ENCODE peak calls at places on chromosomes 16 and 17, in five cellular contexts. One of them, this sample, is unnamed.

GRCh38 chr16:84266451-84266850 is 26.6 kb upstream of the KCNG4 start:
- DNase-seq in adipocyte: peak
- DNase-seq in cardiac muscle cell: peak
- DNase-seq in AG10803: peak
- DNase-seq in tibial nerve: peak
- DNase-seq in this sample: no peak

GRCh38 chr17:14717849-14718248 is 417.0 kb downstream of the HS3ST3B1 start:
- DNase-seq in cardiac muscle cell: no peak
- DNase-seq in tibial nerve: no peak
- DNase-seq in adipocyte: no peak
- DNase-seq in AG10803: no peak
- DNase-seq in this sample: no peak

GRCh38 chr16:502179-502943 is 25.2 kb upstream of the CAPN15 start:
- DNase-seq in AG10803: no peak
- DNase-seq in adipocyte: no peak
- DNase-seq in tibial nerve: no peak
- DNase-seq in cardiac muscle cell: no peak
- DNase-seq in this sample: no peak

GRCh38 chr17:40440166-40440565 is 3.1 kb upstream of the IGFBP4 start:
- DNase-seq in cardiac muscle cell: no peak
- DNase-seq in adipocyte: no peak
- DNase-seq in AG10803: no peak
- DNase-seq in tibial nerve: no peak
- DNase-seq in this sample: no peak

GRCh38 chr16:2149630-2150417 is 1.4 kb downstream of the RAB26 start:
- DNase-seq in cardiac muscle cell: no peak
- DNase-seq in AG10803: no peak
- DNase-seq in tibial nerve: no peak
- DNase-seq in adipocyte: no peak
- DNase-seq in this sample: no peak

GRCh38 chr17:2171725-2172446 is 117.0 kb downstream of the HIC1 start:
- DNase-seq in AG10803: peak
- DNase-seq in tibial nerve: peak
- DNase-seq in adipocyte: peak
- DNase-seq in cardiac muscle cell: peak
- DNase-seq in this sample: no peak

GRCh38 chr16:50318796-50319578 is 49.8 kb downstream of the BRD7 start:
- DNase-seq in tibial nerve: no peak
- DNase-seq in AG10803: no peak
- DNase-seq in cardiac muscle cell: no peak
- DNase-seq in adipocyte: no peak
- DNase-seq in this sample: no peak

GRCh38 chr17:9672266-9672665 is 26.9 kb downstream of the USP43 start:
- DNase-seq in AG10803: peak
- DNase-seq in adipocyte: no peak
- DNase-seq in cardiac muscle cell: peak
- DNase-seq in tibial nerve: no peak
- DNase-seq in this sample: no peak

GRCh38 chr17:45345554-45346254 is 28.9 kb upstream of the MAP3K14 start:
- DNase-seq in tibial nerve: peak
- DNase-seq in adipocyte: peak
- DNase-seq in cardiac muscle cell: peak
- DNase-seq in AG10803: peak
- DNase-seq in this sample: no peak

GRCh38 chr16:87060026-87060986 is 256.9 kb downstream of the C16orf95 start:
- DNase-seq in AG10803: peak
- DNase-seq in tibial nerve: no peak
- DNase-seq in adipocyte: peak
- DNase-seq in cardiac muscle cell: peak
- DNase-seq in this sample: no peak

GRCh38 chr16:52597073-52597771 is 50.3 kb upstream of the TOX3 start:
- DNase-seq in AG10803: no peak
- DNase-seq in tibial nerve: no peak
- DNase-seq in adipocyte: no peak
- DNase-seq in cardiac muscle cell: no peak
- DNase-seq in this sample: no peak

GRCh38 chr16:48609453-48610023 is 442 bp downstream of the N4BP1 start:
- DNase-seq in AG10803: peak
- DNase-seq in tibial nerve: no peak
- DNase-seq in cardiac muscle cell: peak
- DNase-seq in adipocyte: peak
- DNase-seq in this sample: no peak

GRCh38 chr16:23998771-23999170 is 163.0 kb downstream of the PRKCB start:
- DNase-seq in tibial nerve: no peak
- DNase-seq in AG10803: no peak
- DNase-seq in adipocyte: no peak
- DNase-seq in cardiac muscle cell: no peak
- DNase-seq in this sample: no peak

GRCh38 chr17:58176200-58176599 is 9.4 kb downstream of the OR4D2 start:
- DNase-seq in tibial nerve: no peak
- DNase-seq in cardiac muscle cell: peak
- DNase-seq in adipocyte: peak
- DNase-seq in AG10803: peak
- DNase-seq in this sample: no peak

GRCh38 chr16:27222499-27223225 is 19.3 kb downstream of the KDM8 start:
- DNase-seq in cardiac muscle cell: peak
- DNase-seq in AG10803: peak
- DNase-seq in adipocyte: peak
- DNase-seq in tibial nerve: no peak
- DNase-seq in this sample: no peak

GRCh38 chr16:74752756-74753155 is 21.9 kb downstream of the FA2H start:
- DNase-seq in tibial nerve: no peak
- DNase-seq in AG10803: no peak
- DNase-seq in cardiac muscle cell: no peak
- DNase-seq in adipocyte: no peak
- DNase-seq in this sample: no peak

GRCh38 chr16:85916141-85916890 is 17.4 kb downstream of the IRF8 start:
- DNase-seq in tibial nerve: no peak
- DNase-seq in AG10803: no peak
- DNase-seq in adipocyte: no peak
- DNase-seq in cardiac muscle cell: peak
- DNase-seq in this sample: no peak

GRCh38 chr17:3798273-3799180 is 2.5 kb downstream of the ITGAE start:
- DNase-seq in AG10803: no peak
- DNase-seq in cardiac muscle cell: peak
- DNase-seq in tibial nerve: no peak
- DNase-seq in adipocyte: no peak
- DNase-seq in this sample: no peak

DNA sequence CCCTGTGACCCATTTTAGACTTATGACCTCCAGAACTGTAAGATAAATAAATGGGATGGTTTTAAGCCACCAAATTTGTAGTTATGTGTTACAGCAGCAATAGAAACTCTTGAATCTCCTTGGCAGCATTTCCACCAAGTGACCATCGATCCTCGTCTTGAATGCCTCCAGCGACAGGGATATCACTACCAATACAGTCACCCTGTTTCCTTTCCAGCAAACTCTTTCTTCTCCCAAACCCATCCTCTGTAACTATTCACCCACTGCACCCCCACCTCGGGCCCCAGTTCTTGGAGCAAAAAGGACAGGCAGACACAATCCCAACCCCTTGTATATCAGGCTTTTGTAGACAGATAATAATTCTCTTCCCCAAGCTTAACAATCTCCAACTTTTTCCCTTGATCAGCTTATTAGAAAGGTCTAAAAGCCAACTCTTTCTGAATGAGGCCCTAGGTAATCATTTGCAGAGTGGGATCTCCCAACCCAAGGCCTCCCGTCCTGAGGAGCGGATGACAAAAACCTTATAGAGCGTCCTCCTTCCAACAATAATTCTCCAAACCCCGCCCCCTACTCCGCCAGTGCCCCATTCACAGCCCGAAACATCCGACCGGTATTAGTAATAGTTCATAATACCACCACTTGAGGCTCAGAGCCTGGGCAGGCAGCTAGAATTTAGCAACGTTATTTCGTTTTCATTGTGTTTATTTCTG is 14.7 kb upstream of the PLLP start:
- DNase-seq in AG10803: no peak
- DNase-seq in tibial nerve: no peak
- DNase-seq in cardiac muscle cell: no peak
- DNase-seq in adipocyte: peak
- DNase-seq in this sample: peak
- H3K4me3 ChIP-seq in AG10803: peak
- H3K4me3 ChIP-seq in tibial nerve: peak
- H3K4me3 ChIP-seq in cardiac muscle cell: peak
- H3K4me3 ChIP-seq in adipocyte: peak
- H3K4me3 ChIP-seq in this sample: peak

DNA sequence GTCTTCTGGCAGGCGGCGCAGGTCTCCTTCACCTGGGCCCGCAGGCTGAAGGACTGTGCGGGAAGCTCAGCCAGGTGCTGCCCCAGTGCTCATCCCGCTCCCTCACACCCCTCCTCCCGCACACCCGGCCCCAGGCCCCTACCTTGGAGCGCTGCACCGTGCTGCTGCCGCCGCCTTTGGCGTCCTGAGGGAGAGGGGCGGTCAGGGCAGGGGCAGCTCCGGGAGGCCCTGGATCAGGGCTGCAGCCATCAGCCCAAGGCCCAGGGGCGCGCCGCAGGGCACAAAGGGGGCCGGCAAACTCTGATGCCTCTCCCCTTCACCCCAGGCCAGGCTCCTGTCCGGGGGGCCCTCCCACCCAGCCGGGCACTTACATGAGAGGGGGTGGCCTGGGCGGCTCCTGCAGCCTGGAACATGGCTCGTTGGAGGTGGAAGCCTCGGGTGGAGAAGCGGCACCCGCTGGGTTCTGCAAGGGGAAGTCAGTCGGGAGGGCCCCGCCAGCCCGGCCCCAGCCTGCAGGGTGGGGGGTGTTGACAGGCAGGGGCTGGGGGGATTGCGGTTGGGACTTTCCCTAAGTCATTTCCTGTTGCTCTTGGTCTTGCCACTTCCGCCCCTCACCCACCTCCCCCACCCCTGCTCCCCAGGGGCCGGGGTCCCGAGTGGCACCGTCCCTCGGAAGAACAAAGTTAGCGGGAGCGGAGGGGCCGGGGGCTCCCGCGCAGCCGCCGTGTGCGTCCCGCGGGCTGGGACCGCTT is 863 bp downstream of the LIMD2 start:
- DNase-seq in cardiac muscle cell: peak
- DNase-seq in tibial nerve: no peak
- DNase-seq in AG10803: peak
- DNase-seq in adipocyte: peak
- DNase-seq in this sample: peak
- H3K4me3 ChIP-seq in cardiac muscle cell: peak
- H3K4me3 ChIP-seq in tibial nerve: peak
- H3K4me3 ChIP-seq in AG10803: peak
- H3K4me3 ChIP-seq in adipocyte: peak
- H3K4me3 ChIP-seq in this sample: peak

GRCh38 chr17:17558431-17558830 is 33.1 kb downstream of the PEMT start:
- DNase-seq in tibial nerve: no peak
- DNase-seq in cardiac muscle cell: no peak
- DNase-seq in adipocyte: no peak
- DNase-seq in AG10803: no peak
- DNase-seq in this sample: no peak
- H3K4me3 ChIP-seq in tibial nerve: no peak
- H3K4me3 ChIP-seq in cardiac muscle cell: no peak
- H3K4me3 ChIP-seq in adipocyte: no peak
- H3K4me3 ChIP-seq in AG10803: no peak
- H3K4me3 ChIP-seq in this sample: no peak

DNA sequence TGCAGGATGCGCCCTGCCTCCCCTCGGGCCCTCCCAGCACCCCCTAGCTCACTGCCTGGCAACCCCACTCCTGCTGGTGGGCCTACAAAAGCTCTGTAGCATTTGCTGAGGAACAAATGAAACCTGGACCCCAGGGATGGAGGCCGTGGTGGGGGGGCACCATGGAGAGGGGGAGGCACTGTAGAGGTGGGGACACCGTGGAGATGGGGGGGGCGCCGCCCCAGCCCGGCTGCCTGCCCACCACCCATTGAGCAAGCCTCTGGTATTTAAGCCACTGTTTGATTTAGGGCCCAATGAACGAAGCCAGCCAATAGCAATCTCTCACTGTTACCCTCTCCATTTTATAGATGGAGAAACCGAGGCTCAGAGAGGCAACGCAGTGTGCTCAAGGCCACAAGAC is 13.1 kb upstream of the SLC38A10 start:
- DNase-seq in tibial nerve: no peak
- DNase-seq in AG10803: no peak
- DNase-seq in adipocyte: no peak
- DNase-seq in cardiac muscle cell: no peak
- DNase-seq in this sample: no peak
- H3K4me3 ChIP-seq in tibial nerve: no peak
- H3K4me3 ChIP-seq in AG10803: no peak
- H3K4me3 ChIP-seq in adipocyte: no peak
- H3K4me3 ChIP-seq in cardiac muscle cell: no peak
- H3K4me3 ChIP-seq in this sample: no peak

GRCh38 chr17:18858567-18859245 is 775 bp downstream of the PRPSAP2 start:
- DNase-seq in cardiac muscle cell: no peak
- DNase-seq in AG10803: no peak
- DNase-seq in tibial nerve: no peak
- DNase-seq in adipocyte: peak
- DNase-seq in this sample: no peak

GRCh38 chr17:18857864-18858566 is at the start of gene PRPSAP2:
- DNase-seq in AG10803: peak
- DNase-seq in cardiac muscle cell: peak
- DNase-seq in tibial nerve: peak
- DNase-seq in adipocyte: peak
- DNase-seq in this sample: peak

GRCh38 chr17:18859256-18859655 is 1.3 kb downstream of the PRPSAP2 start:
- DNase-seq in tibial nerve: no peak
- DNase-seq in adipocyte: peak
- DNase-seq in AG10803: peak
- DNase-seq in cardiac muscle cell: peak
- DNase-seq in this sample: no peak

GRCh38 chr17:18862011-18862410 is 4.1 kb downstream of the PRPSAP2 start:
- DNase-seq in adipocyte: no peak
- DNase-seq in tibial nerve: no peak
- DNase-seq in AG10803: no peak
- DNase-seq in cardiac muscle cell: no peak
- DNase-seq in this sample: no peak

DNA sequence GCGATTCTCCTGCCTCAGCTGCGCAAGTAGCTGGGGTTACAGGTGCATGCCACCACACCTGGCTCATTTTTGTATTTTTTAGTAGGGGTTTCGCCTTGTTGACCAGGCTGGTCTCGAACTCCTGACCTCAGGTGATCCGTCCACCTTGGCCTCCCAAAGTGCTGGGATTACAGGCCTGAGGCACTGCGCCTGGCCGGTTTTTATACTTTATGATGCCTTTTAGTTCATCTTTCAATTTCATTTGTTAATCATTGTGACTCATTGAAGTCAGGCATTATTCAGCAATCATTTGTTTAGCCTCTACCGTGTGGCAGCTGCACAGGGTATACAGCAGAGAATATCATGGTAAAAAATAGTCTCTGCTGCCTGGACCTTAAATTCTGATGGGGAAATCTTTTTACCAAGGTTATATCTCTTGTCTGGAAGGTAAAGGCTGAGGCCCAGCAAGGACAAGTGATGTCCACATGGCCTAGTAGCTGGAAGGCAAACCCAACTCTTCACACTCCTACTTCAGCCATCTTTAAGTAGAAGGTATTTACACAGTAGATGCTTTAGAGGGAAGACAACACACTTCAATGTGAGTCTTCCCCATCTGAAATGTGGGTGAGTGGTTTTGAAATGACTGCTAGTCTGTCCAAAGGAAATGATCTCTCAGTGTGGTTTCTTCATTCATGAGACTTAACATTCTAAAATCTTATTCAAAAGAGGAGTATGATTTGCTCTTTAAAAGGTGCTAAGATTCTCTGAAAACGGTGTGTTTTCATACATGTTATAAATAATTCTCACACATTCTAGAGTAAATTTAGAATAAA is 2.4 kb downstream of the PRPSAP2 start:
- DNase-seq in AG10803: no peak
- DNase-seq in adipocyte: no peak
- DNase-seq in tibial nerve: no peak
- DNase-seq in cardiac muscle cell: no peak
- DNase-seq in this sample: no peak
- H3K4me3 ChIP-seq in AG10803: no peak
- H3K4me3 ChIP-seq in adipocyte: no peak
- H3K4me3 ChIP-seq in tibial nerve: no peak
- H3K4me3 ChIP-seq in cardiac muscle cell: no peak
- H3K4me3 ChIP-seq in this sample: no peak

This sample was measured in CD8-positive, alpha-beta memory T cell.